ENCODE peak calls at places on chromosomes 4 and X, in eight cellular contexts. S, A, B, O, D, E, V and Y are unnamed samples.

GRCh38 chrX:44054863-44055601 is 81.8 kb upstream of the NDP start:
- DNase-seq in S (no peak), V (no peak), O (no peak), D (no peak), A (no peak), B (no peak), E (no peak), Y (no peak)

GRCh38 chr4:153529646-153530045 is 63.5 kb downstream of the TMEM131L start:
- DNase-seq in D (no peak), E (no peak), O (no peak), V (no peak), A (peak), S (no peak), B (no peak), Y (no peak)

GRCh38 chr4:111854494-111855087 is 290.7 kb upstream of the FAM241A start:
- DNase-seq in O (no peak), D (peak), E (peak), S (peak), B (no peak), V (peak), A (peak), Y (peak)

GRCh38 chrX:75107863-75108509 is 48.1 kb downstream of the ABCB7 start:
- DNase-seq in V (no peak), D (no peak), O (no peak), A (no peak), B (no peak), S (no peak), E (no peak), Y (no peak)

GRCh38 chr4:2723751-2724150 is 32.4 kb downstream of the TNIP2 start:
- DNase-seq in B (no peak), E (no peak), D (no peak), V (no peak), S (no peak), O (no peak), A (no peak), Y (no peak)

GRCh38 chr4:87901426-87901825 is 68.7 kb downstream of the MEPE start:
- DNase-seq in V (no peak), E (peak), S (no peak), D (no peak), A (no peak), B (peak), O (no peak), Y (no peak)

GRCh38 chr4:144645621-144646522 is at the start of gene HHIP:
- DNase-seq in D (peak), S (peak), B (no peak), A (peak), V (peak), E (peak), O (no peak), Y (no peak)

GRCh38 chrX:143634373-143634685 is 1.6 kb downstream of the SLITRK4 start:
- DNase-seq in E (no peak), S (no peak), V (no peak), D (no peak), B (no peak), O (no peak), A (peak), Y (no peak)

GRCh38 chr4:98470831-98471230 is 187.6 kb downstream of the TSPAN5 start:
- DNase-seq in O (no peak), B (no peak), D (no peak), V (no peak), A (no peak), S (peak), E (peak), Y (no peak)

GRCh38 chr4:114286275-114286674 is 306.8 kb upstream of the ARSJ start:
- DNase-seq in E (no peak), D (no peak), B (no peak), A (no peak), V (no peak), O (no peak), S (peak), Y (no peak)

GRCh38 chrX:116239944-116240391 is 69.4 kb downstream of the AGTR2 start:
- DNase-seq in A (no peak), E (peak), V (no peak), S (peak), B (no peak), D (no peak), O (no peak), Y (no peak)

GRCh38 chrX:73863852-73864251 is 300.9 kb downstream of the CHIC1 start:
- DNase-seq in O (no peak), S (no peak), E (no peak), V (no peak), D (no peak), B (no peak), A (no peak), Y (no peak)

GRCh38 chr4:34158883-34159282 is 2085.4 kb downstream of the ARAP2 start:
- DNase-seq in B (no peak), O (no peak), D (no peak), A (no peak), S (peak), V (no peak), E (no peak), Y (no peak)

GRCh38 chrX:129522184-129523059 is 868 bp downstream of the SMARCA1 start:
- DNase-seq in D (peak), E (peak), V (peak), O (no peak), B (no peak), S (peak), A (peak), Y (no peak)